ENCODE peak calls at places on chromosomes 16 and 17, in four cellular contexts. L is HepG2, V is K562, K is H1. O is an unnamed sample.

GRCh38 chr17:8326591-8327583 is 12.8 kb upstream of the ODF4 start:
- DNase-seq in L (no peak), V (no peak), K (peak; percentile 74), O (no peak)

GRCh38 chr16:77898671-77899211 is 110.4 kb downstream of the VAT1L start:
- DNase-seq in L (no peak), V (no peak), K (no peak), O (no peak)

GRCh38 chr16:84357191-84357651 is 11.1 kb upstream of the ATP2C2 start:
- DNase-seq in L (no peak), V (no peak), K (no peak), O (no peak)

GRCh38 chr17:63685021-63685420 is 14.9 kb downstream of the LIMD2 start:
- DNase-seq in L (no peak), V (no peak), K (no peak), O (no peak)

GRCh38 chr17:27915715-27916114 is 22.6 kb upstream of the LYRM9 start:
- DNase-seq in L (no peak), V (no peak), K (peak; percentile 60), O (no peak)

GRCh38 chr16:84511180-84511800 is 6.8 kb upstream of the MEAK7 start:
- DNase-seq in L (peak; percentile 68), V (peak; percentile 76), K (peak; percentile 89), O (peak; percentile 62)

GRCh38 chr16:68206224-68206623 is 29.7 kb downstream of the ESRP2 start:
- DNase-seq in L (no peak), V (no peak), K (no peak), O (no peak)

GRCh38 chr17:35890774-35891155 is 10.6 kb upstream of the CCL5 start:
- DNase-seq in L (no peak), V (no peak), K (no peak), O (no peak)

GRCh38 chr17:14301279-14301760 is 439 bp downstream of the HS3ST3B1 start:
- DNase-seq in L (no peak), V (peak; percentile 26), K (no peak), O (no peak)

GRCh38 chr17:4968916-4969550 is 1.4 kb upstream of the SPAG7 start:
- DNase-seq in L (no peak), V (no peak), K (no peak), O (no peak)
- TF ChIP-seq YY1 in L (no peak), V (no peak), K (no peak), O (no peak)

GRCh38 chr17:50668838-50669581 is 34.3 kb downstream of the ABCC3 start:
- DNase-seq in L (no peak), V (no peak), K (no peak), O (no peak)

GRCh38 chr17:50675190-50675589 is 32.5 kb downstream of the ANKRD40 start:
- DNase-seq in L (no peak), V (no peak), K (no peak), O (no peak)

GRCh38 chr17:50676065-50676975 is 31.4 kb downstream of the ANKRD40 start:
- DNase-seq in L (no peak), V (peak; percentile 49), K (no peak), O (no peak)

GRCh38 chr17:50675627-50676026 is 32.1 kb downstream of the ANKRD40 start:
- DNase-seq in L (no peak), V (no peak), K (no peak), O (no peak)

GRCh38 chr17:50672831-50673551 is 34.7 kb downstream of the ANKRD40 start:
- DNase-seq in L (no peak), V (no peak), K (no peak), O (no peak)
- TF ChIP-seq KDM1A in L (no peak), V (no peak), K (no peak), O (no peak)

GRCh38 chr16:2480948-2481347 is 6.0 kb downstream of the TBC1D24 start:
- DNase-seq in L (no peak), V (no peak), K (no peak), O (no peak)
- TF ChIP-seq YY1 in L (no peak), V (no peak), K (no peak), O (no peak)

GRCh38 chr16:85840395-85840794 is 40.9 kb downstream of the COX4I1 start:
- DNase-seq in L (no peak), V (no peak), K (no peak), O (no peak)

GRCh38 chr16:85838876-85839585 is 39.5 kb downstream of the COX4I1 start:
- DNase-seq in L (no peak), V (no peak), K (no peak), O (no peak)

GRCh38 chr16:85836706-85837582 is 37.4 kb downstream of the COX4I1 start:
- DNase-seq in L (no peak), V (no peak), K (no peak), O (no peak)

GRCh38 chr16:85839681-85840240 is 40.3 kb downstream of the COX4I1 start:
- DNase-seq in L (no peak), V (no peak), K (no peak), O (no peak)

DNA sequence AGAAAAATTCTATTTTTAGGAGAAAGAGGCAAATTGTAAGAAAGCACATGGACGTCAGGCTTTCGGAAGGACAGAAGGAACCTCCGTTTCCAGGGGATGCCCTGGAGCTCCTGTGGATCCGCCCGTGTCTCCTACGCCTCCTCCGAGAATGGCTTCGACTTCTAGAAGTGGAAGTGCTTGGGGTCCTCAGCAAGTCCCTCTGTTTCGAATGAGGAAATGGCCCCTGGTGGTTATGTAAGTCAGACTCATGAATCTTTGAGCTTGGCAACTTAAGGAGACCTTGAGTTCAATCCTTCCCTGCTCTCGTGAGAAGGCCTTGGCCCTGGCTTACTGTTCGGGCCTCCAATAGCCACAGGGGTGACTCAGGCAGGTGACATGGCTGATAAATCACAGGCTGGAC is 38.9 kb downstream of the COX4I1 start:
- DNase-seq in L (no peak), V (no peak), K (no peak), O (no peak)
- TF ChIP-seq KDM1A in L (no peak), V (no peak), K (no peak), O (no peak)

GRCh38 chr17:32314636-32315035 is 27.3 kb downstream of the C17orf75 start:
- DNase-seq in L (no peak), V (no peak), K (no peak), O (no peak)

GRCh38 chr17:32305049-32305448 is 36.9 kb downstream of the C17orf75 start:
- DNase-seq in L (no peak), V (no peak), K (no peak), O (no peak)

DNA sequence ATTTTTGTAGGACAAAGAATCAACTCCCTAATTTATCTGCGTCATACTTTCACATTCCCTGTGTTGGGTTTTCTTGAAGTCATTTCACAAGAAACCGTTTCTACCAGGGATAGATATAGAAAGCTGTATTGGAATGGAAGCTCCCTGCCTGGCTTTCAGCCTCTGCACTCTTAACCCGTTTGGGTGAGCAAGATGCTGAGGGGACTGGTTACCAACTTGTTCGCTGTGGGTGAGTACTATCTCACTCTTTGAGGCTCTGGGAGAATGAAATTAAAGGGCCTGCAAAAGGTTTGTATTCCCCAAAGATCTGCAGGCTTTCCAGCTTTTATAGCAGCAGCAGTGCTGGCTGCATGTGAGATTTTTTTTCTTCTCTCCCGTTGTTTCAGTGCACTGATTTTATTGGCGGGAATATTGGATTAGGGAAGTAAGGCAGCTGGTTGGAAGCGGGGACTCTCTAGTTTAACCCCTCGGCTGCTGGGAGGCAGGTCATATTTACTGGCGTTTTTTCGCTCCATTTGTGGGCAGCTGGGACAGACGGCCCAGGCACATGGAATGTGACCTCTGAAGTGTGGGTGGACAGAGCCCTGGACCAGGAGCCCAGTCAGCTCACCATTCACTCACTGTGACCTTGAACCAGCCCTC is 30.9 kb downstream of the C17orf75 start:
- DNase-seq in L (no peak), V (no peak), K (no peak), O (no peak)
- TF ChIP-seq YY1 in L (no peak), V (no peak), K (no peak), O (no peak)

GRCh38 chr17:51373489-51374194 is 113.3 kb downstream of the UTP18 start:
- DNase-seq in L (no peak), V (no peak), K (no peak), O (no peak)
- TF ChIP-seq KDM1A in L (no peak), V (no peak), K (no peak), O (no peak)

GRCh38 chr17:38749222-38750043 is 1.3 kb upstream of the PCGF2 start:
- DNase-seq in L (peak; percentile 89), V (peak; percentile 65), K (peak; percentile 84), O (no peak)

GRCh38 chr17:38746004-38746892 is 1.9 kb downstream of the PCGF2 start:
- DNase-seq in L (peak; percentile 98), V (no peak), K (no peak), O (no peak)

GRCh38 chr17:38746893-38747384 is 1.2 kb downstream of the PCGF2 start:
- DNase-seq in L (no peak), V (no peak), K (no peak), O (no peak)

GRCh38 chr17:38748329-38749221 is at the start of gene PCGF2:
- DNase-seq in L (peak; percentile 89), V (peak; percentile 77), K (peak; percentile 93), O (no peak)

DNA sequence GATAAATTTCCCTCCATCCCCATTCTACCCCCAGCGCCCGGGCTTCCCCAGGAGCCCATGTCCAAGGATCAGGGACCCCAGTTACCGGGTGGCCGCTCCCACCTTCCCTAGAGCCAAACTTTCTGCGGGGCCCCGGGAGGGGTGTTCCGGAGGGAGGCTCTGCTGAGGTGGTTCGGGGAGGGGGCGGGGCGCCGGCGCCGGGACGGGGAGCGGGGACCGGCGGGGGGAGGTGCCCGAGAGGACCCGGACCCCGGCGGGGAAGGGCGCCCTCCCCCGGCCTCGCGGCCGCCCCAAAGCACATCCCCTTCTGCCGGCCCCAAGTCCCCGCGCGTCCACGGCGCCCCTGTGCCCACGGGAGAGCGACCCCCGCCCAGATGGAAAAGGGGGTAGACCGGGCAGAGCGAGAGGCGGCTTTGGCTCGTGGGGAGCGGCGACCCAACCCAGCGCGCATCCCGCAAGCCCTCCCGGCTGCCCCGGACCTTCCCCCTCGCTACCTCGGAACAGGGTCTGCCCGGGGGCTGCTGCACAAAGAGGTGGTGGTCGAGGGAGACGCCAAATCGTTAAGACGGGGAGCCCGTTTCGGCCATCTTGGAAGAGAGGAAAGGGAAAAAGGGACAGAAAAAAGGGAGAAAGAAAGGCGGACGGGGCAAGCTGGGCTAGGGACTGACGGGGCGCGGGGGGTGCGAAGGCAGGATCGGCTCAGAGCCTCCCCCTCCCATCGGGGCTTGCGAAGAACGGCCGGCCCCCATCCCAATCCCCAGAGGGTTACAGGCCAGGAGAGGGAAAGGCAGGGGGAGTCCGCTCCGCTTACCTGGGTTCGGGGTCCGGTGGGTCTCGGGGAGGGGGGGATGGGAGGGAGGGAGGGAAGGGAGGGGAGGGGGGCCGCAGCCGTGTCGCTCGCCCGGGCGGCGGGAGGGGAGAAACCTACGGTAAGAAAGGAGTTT is 479 bp downstream of the PCGF2 start:
- DNase-seq in L (no peak), V (peak; percentile 89), K (peak; percentile 76), O (no peak)
- TF ChIP-seq YY1 in L (peak; percentile 88), V (peak; percentile 84), K (peak; percentile 90), O (peak; percentile 79)

O was measured in GM12878.